ENCODE peak calls at places on chromosomes 4 and X, in seven cellular contexts. R is astrocyte of the cerebellum, Y is neural progenitor cell, S is foreskin fibroblast, A is heart left ventricle, L is choroid plexus epithelial cell, F is bronchial epithelial cell. V is an unnamed sample.

GRCh38 chr4:111678466-111678865 is 466.8 kb upstream of the FAM241A start:
- DNase-seq in R (peak; percentile 50), Y (no peak), S (peak; percentile 87), A (no peak), L (peak; percentile 35), F (peak; percentile 75), V (peak; percentile 92)

GRCh38 chr4:13544556-13545393 is 467 bp upstream of the NKX3-2 start:
- DNase-seq in R (no peak), Y (peak; percentile 93), S (peak; percentile 87), A (peak; percentile 62), L (peak; percentile 60), F (peak; percentile 47), V (no peak)

GRCh38 chr4:30860983-30861382 is 140.8 kb downstream of the PCDH7 start:
- DNase-seq in R (no peak), Y (no peak), S (no peak), A (no peak), L (no peak), F (peak; percentile 78), V (no peak)

GRCh38 chrX:123884809-123885408 is 25.1 kb downstream of the XIAP start:
- DNase-seq in R (peak; percentile 29), Y (peak; percentile 55), S (peak; percentile 52), A (no peak), L (peak; percentile 70), F (peak; percentile 56), V (no peak)

GRCh38 chrX:130834830-130835229 is 68.2 kb downstream of the ENOX2 start:
- DNase-seq in R (no peak), Y (no peak), S (no peak), A (no peak), L (no peak), F (no peak), V (no peak)

GRCh38 chrX:24241822-24242648 is 71.8 kb downstream of the SUPT20HL2 start:
- DNase-seq in R (peak; percentile 22), Y (peak; percentile 49), S (peak; percentile 27), A (no peak), L (peak; percentile 55), F (peak; percentile 22), V (no peak)

GRCh38 chr4:138118270-138118669 is 123.9 kb downstream of the SLC7A11 start:
- DNase-seq in R (no peak), Y (no peak), S (no peak), A (no peak), L (no peak), F (no peak), V (no peak)

GRCh38 chr4:52244103-52244772 is 193.1 kb downstream of the SPATA18 start:
- DNase-seq in R (no peak), Y (no peak), S (no peak), A (no peak), L (no peak), F (no peak), V (no peak)

GRCh38 chrX:65581661-65582339 is 47.2 kb upstream of the LAS1L start:
- DNase-seq in R (peak; percentile 57), Y (peak; percentile 72), S (peak; percentile 79), A (peak; percentile 45), L (peak; percentile 65), F (peak; percentile 54), V (no peak)

GRCh38 chr4:123232439-123232838 is 164.2 kb upstream of the SPRY1 start:
- DNase-seq in R (no peak), Y (no peak), S (peak; percentile 73), A (no peak), L (peak; percentile 41), F (peak; percentile 55), V (no peak)

GRCh38 chr4:38917481-38918025 is 49.9 kb downstream of the FAM114A1 start:
- DNase-seq in R (no peak), Y (no peak), S (no peak), A (no peak), L (no peak), F (no peak), V (no peak)

GRCh38 chrX:125405339-125405738 is 85.7 kb downstream of the TEX13C start:
- DNase-seq in R (no peak), Y (no peak), S (no peak), A (no peak), L (no peak), F (no peak), V (no peak)

GRCh38 chr4:81518762-81519427 is 47.2 kb upstream of the RASGEF1B start:
- DNase-seq in R (no peak), Y (no peak), S (no peak), A (no peak), L (no peak), F (no peak), V (no peak)

GRCh38 chrX:39835776-39836175 is 262.0 kb downstream of the BCOR start:
- DNase-seq in R (no peak), Y (no peak), S (peak; percentile 38), A (no peak), L (no peak), F (no peak), V (peak; percentile 55)

GRCh38 chrX:120244735-120245498 is 5.7 kb upstream of the ZBTB33 start:
- DNase-seq in R (peak; percentile 67), Y (peak; percentile 68), S (peak; percentile 81), A (peak; percentile 66), L (peak; percentile 88), F (peak; percentile 67), V (peak; percentile 51)

GRCh38 chrX:41045960-41046567 is 39.2 kb upstream of the USP9X start:
- DNase-seq in R (no peak), Y (peak; percentile 68), S (peak; percentile 32), A (no peak), L (no peak), F (no peak), V (no peak)

DNA sequence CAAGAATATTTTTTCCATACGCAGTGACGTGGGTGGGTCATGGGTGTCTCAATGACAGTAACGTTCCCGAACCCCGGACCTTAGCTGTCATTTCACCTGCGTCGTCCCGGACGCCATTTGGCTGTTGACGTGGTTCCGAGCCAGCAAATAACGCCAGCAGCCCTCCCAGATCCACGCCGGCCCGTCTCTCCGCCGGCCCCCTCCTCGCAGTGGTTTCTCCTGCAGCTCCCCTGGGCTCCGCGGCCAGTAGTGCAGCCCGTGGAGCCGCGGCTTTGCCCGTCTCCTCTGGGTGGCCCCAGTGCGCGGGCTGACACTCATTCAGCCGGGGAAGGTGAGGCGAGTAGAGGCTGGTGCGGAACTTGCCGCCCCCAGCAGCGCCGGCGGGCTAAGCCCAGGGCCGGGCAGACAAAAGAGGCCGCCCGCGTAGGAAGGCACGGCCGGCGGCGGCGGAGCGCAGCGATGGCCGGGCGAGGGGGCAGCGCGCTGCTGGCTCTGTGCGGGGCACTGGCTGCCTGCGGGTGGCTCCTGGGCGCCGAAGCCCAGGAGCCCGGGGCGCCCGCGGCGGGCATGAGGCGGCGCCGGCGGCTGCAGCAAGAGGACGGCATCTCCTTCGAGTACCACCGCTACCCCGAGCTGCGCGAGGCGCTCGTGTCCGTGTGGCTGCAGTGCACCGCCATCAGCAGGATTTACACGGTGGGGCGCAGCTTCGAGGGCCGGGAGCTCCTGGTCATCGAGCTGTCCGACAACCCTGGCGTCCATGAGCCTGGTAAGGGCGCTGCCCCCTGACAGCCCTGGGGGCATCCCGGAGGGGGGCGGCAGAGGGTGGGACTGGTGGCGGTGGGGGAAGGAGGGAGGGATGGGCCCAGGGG is at the start of gene CPE:
- DNase-seq in R (no peak), Y (peak; percentile 90), S (peak; percentile 88), A (peak; percentile 80), L (peak; percentile 80), F (peak; percentile 50), V (no peak)
- TF ChIP-seq CTCF in R (peak; percentile 49), Y (peak; percentile 38), S (peak; percentile 35), A (peak; percentile 45), L (peak; percentile 61), F (peak; percentile 61), V (peak; percentile 18)

GRCh38 chr4:173534439-173534838 is 4.4 kb upstream of the HAND2 start:
- DNase-seq in R (no peak), Y (no peak), S (no peak), A (no peak), L (no peak), F (no peak), V (no peak)

GRCh38 chr4:173535165-173535737 is 5.2 kb upstream of the HAND2 start:
- DNase-seq in R (no peak), Y (no peak), S (no peak), A (no peak), L (no peak), F (no peak), V (no peak)

GRCh38 chr4:173537628-173538147 is 7.7 kb upstream of the HAND2 start:
- DNase-seq in R (no peak), Y (no peak), S (no peak), A (peak; percentile 30), L (no peak), F (no peak), V (no peak)

GRCh38 chr4:173536808-173537429 is 6.9 kb upstream of the HAND2 start:
- DNase-seq in R (no peak), Y (peak; percentile 87), S (no peak), A (peak; percentile 43), L (no peak), F (no peak), V (no peak)

DNA sequence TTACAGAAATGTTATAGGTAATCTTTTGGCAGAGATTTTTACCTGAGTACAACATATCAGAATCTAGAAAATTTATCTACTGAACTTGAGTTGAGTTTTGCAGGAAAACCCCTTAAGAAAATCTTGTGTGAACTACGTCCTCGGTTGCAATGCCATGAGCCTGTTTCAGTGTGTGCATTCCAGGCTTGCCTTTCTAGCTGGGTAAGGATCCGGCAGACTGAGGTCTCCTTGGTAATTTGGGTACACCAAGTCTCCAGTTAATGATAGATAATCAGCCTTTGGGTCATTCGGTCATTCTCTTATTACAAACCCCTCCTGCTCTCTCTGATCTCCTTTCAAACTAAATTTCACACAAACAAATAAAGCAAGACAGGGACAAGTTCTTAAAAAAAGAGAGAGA is 5.9 kb upstream of the HAND2 start:
- DNase-seq in R (no peak), Y (no peak), S (no peak), A (no peak), L (no peak), F (no peak), V (no peak)
- H3K4me3 ChIP-seq in R (no peak overlapping the region), Y (no peak overlapping the region), S (no peak overlapping the region), A (peak overlapping the region; percentile 82), L (no peak overlapping the region), F (no peak overlapping the region), V (no peak overlapping the region)

DNA sequence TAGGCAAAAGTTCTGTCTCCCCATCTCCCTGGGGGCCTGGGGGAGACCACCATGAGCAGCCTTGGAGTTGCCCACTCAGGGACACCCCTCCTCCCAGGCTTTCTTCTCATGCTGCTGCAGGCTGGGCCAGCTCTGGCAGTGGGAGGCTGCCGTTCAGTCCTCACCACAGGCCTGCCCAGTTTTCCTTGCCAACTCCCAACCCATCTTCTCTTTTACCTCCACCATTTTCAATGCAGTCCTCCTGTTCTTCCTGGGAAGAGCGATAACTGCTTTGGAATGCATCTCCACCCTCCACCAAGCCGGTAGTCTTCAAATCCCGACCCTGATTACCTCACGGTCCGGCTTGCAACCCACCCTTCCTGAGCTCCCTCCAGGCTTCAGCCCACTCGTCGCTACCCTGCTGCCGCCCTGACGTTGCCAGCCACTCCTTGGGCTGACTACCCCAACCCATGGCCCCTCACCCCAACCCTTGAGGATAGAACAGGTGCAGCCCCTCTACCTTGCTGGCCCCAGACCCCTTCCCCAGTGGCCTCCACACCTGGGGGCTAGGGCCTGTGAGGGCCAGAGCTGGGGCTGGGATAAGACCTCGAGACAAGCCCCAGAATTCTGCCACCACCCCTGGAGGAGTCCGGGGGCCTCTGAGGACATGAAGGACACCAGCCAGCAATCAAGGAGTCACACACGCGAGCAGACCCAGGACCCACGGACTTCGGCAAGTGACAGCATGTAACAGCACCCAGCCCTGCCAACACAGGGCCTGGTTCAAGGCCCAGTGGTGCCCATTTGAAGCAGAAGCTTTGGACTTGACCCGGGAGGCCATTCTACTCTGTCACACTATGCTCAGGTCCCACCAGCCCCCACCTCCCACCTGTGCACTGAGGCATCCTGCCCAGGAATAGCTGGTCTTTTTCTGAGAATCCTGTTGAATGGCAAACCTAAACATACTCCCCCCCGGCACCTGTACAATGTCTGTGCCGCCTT is 9.2 kb downstream of the WDR1 start:
- DNase-seq in R (no peak), Y (no peak), S (peak; percentile 70), A (no peak), L (peak; percentile 29), F (peak; percentile 40), V (no peak)
- TF ChIP-seq CTCF in R (no peak), Y (no peak), S (no peak), A (no peak), L (no peak), F (no peak), V (no peak)

GRCh38 chr4:786074-786741 is 39.7 kb downstream of the CPLX1 start:
- DNase-seq in R (no peak), Y (peak; percentile 33), S (no peak), A (no peak), L (no peak), F (no peak), V (no peak)
- H3K4me3 ChIP-seq in R (no peak overlapping the region), Y (peak overlapping the region; percentile 39), S (no peak overlapping the region), A (peak overlapping the region; percentile 54), L (no peak overlapping the region), F (no peak overlapping the region), V (no peak overlapping the region)